ENCODE peak calls at places on chromosomes 11 and 22, in five cellular contexts. B, S, M, E and X are unnamed samples.

GRCh38 chr22:20946080-20946986 is 20.7 kb upstream of the AIFM3 start:
- DNase-seq in B (no peak), S (peak; percentile 47), M (peak; percentile 34), E (no peak), X (no peak)

GRCh38 chr11:72813740-72814138 is 472 bp upstream of the ATG16L2 start:
- DNase-seq in B (peak; percentile 86), S (no peak), M (peak; percentile 94), E (no peak), X (peak; percentile 89)

GRCh38 chr11:68256331-68256741 is 15.4 kb downstream of the C11orf24 start:
- DNase-seq in B (no peak), S (no peak), M (no peak), E (no peak), X (no peak)

GRCh38 chr11:16154715-16155396 is 201.5 kb downstream of the SOX6 start:
- DNase-seq in B (no peak), S (peak; percentile 48), M (no peak), E (no peak), X (no peak)

GRCh38 chr11:26027887-26028286 is 304.0 kb upstream of the ANO3 start:
- DNase-seq in B (no peak), S (no peak), M (no peak), E (no peak), X (no peak)

GRCh38 chr22:19085233-19086043 is 36.8 kb downstream of the DGCR2 start:
- DNase-seq in B (no peak), S (no peak), M (no peak), E (no peak), X (no peak)

GRCh38 chr11:33040127-33040861 is 922 bp downstream of the TCP11L1 start:
- DNase-seq in B (no peak), S (peak; percentile 52), M (no peak), E (no peak), X (no peak)

GRCh38 chr11:94706211-94706610 is 61.9 kb upstream of the AMOTL1 start:
- DNase-seq in B (no peak), S (peak; percentile 67), M (no peak), E (no peak), X (no peak)

GRCh38 chr11:61607426-61607825 is 26.6 kb upstream of the SYT7 start:
- DNase-seq in B (no peak), S (peak; percentile 33), M (no peak), E (no peak), X (no peak)

GRCh38 chr22:35967046-35967397 is 61.6 kb downstream of the RBFOX2 start:
- DNase-seq in B (no peak), S (no peak), M (no peak), E (no peak), X (no peak)

GRCh38 chr11:119615003-119615878 is 113.8 kb downstream of the NECTIN1 start:
- DNase-seq in B (no peak), S (peak; percentile 83), M (no peak), E (peak; percentile 29), X (no peak)

GRCh38 chr22:28917747-28918543 is 34.6 kb downstream of the ZNRF3 start:
- DNase-seq in B (peak; percentile 61), S (peak; percentile 66), M (peak; percentile 41), E (no peak), X (no peak)

GRCh38 chr22:42419328-42419881 is 12.8 kb downstream of the NFAM1 start:
- DNase-seq in B (no peak), S (no peak), M (no peak), E (no peak), X (no peak)

GRCh38 chr11:44011797-44012196 is 36.0 kb upstream of the ACCSL start:
- DNase-seq in B (peak; percentile 7), S (peak; percentile 60), M (no peak), E (no peak), X (no peak)

GRCh38 chr11:64854534-64855502 is 10.4 kb upstream of the CDC42BPG start:
- DNase-seq in B (peak; percentile 89), S (peak; percentile 87), M (peak; percentile 97), E (no peak), X (no peak)

GRCh38 chr22:43155789-43156188 is 4.4 kb downstream of the TSPO start:
- DNase-seq in B (no peak), S (no peak), M (no peak), E (no peak), X (no peak)

GRCh38 chr11:17752144-17752543 is 17.6 kb downstream of the KCNC1 start:
- DNase-seq in B (no peak), S (no peak), M (peak; percentile 60), E (no peak), X (no peak)

GRCh38 chr11:27703453-27703852 is 3.2 kb upstream of the BDNF start:
- DNase-seq in B (no peak), S (peak; percentile 62), M (no peak), E (no peak), X (no peak)

GRCh38 chr11:119478711-119479285 is 55.8 kb upstream of the THY1 start:
- DNase-seq in B (no peak), S (no peak), M (no peak), E (no peak), X (no peak)

GRCh38 chr11:704189-704798 is 1.7 kb upstream of the EPS8L2 start:
- DNase-seq in B (no peak), S (no peak), M (no peak), E (no peak), X (peak; percentile 50)

GRCh38 chr11:10526974-10527918 is 13.7 kb downstream of the RNF141 start:
- DNase-seq in B (no peak), S (peak; percentile 42), M (no peak), E (no peak), X (no peak)

GRCh38 chr11:12045914-12046635 is 37.6 kb upstream of the DKK3 start:
- DNase-seq in B (no peak), S (no peak), M (no peak), E (no peak), X (no peak)

GRCh38 chr11:36105743-36106581 is 162.1 kb downstream of the LDLRAD3 start:
- DNase-seq in B (no peak), S (no peak), M (no peak), E (no peak), X (no peak)

GRCh38 chr11:84117394-84117793 is 831.2 kb upstream of the CCDC90B start:
- DNase-seq in B (no peak), S (peak; percentile 33), M (no peak), E (no peak), X (no peak)

GRCh38 chr11:7516488-7516887 is 2.7 kb downstream of the PPFIBP2 start:
- DNase-seq in B (no peak), S (no peak), M (no peak), E (no peak), X (no peak)

GRCh38 chr11:7513210-7514098 is at the start of gene PPFIBP2:
- DNase-seq in B (peak; percentile 90), S (peak; percentile 16), M (peak; percentile 95), E (no peak), X (peak; percentile 95)

GRCh38 chr11:7514099-7514725 is 413 bp downstream of the PPFIBP2 start:
- DNase-seq in B (peak; percentile 39), S (no peak), M (peak; percentile 77), E (no peak), X (peak; percentile 62)

GRCh38 chr11:7512525-7513209 is 1.1 kb upstream of the PPFIBP2 start:
- DNase-seq in B (peak; percentile 68), S (no peak), M (peak; percentile 93), E (peak; percentile 33), X (peak; percentile 72)

DNA sequence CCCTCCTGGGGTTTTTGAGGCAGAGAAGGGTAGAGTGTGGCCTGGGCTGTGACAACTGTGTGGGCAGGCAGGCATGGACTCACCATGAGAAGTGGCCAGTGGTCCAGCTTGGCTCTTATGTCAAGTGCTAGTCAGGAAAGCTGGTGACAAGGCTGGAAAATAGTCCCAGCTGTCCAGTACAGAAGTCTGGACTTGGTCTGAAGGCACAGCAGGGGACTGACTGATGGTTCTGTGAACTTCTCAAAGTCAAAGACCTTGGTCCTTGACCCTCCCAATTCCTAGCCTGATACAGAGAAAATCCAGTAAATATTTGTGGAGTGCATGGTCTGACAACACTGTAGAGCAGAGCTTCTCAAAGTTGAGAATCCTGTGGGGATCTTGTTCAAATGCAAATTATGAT is 1.7 kb downstream of the PPFIBP2 start:
- DNase-seq in B (no peak), S (no peak), M (no peak), E (no peak), X (no peak)
- H3K4me3 ChIP-seq in B (no peak overlapping the region), S (no peak overlapping the region), M (no peak overlapping the region), E (no peak overlapping the region), X (no peak overlapping the region)

DNA sequence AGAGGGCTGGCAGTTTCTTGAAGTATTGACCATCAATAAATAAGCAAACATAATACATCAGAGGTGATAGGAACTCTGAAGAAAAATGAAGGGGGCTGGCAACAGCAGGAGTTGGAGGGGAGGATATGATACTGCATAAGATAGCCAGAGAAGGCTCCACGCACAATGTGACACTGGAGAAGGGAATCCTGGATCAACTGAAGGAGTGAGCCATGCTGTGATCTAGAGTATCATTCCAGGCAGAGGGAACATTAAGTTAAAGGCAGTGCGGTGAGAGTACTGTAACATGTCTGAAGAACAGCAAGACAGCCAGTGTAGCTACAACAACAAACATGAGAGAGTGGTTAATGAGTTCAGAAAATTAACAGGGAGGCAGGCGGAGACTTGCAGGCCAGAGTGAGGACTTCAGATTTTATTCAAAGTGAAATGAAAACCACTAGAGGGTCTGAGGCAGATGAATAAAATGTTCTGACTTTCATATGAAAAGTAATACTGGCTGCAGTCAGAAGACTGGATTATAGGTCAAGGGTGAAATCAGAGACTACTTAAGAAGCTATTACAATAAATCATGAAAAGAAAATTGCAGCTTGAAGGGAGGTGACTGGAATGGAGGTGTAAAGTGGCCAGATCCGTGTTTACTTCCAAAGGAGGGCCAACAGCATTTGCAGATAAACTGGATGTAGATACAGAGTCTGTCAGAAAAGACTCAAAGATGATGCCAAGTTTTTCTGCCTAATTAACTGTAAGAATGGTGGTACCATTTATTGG is 49.4 kb downstream of the RRAS2 start:
- DNase-seq in B (no peak), S (no peak), M (no peak), E (no peak), X (no peak)
- H3K4me3 ChIP-seq in B (no peak overlapping the region), S (no peak overlapping the region), M (no peak overlapping the region), E (no peak overlapping the region), X (no peak overlapping the region)

DNA sequence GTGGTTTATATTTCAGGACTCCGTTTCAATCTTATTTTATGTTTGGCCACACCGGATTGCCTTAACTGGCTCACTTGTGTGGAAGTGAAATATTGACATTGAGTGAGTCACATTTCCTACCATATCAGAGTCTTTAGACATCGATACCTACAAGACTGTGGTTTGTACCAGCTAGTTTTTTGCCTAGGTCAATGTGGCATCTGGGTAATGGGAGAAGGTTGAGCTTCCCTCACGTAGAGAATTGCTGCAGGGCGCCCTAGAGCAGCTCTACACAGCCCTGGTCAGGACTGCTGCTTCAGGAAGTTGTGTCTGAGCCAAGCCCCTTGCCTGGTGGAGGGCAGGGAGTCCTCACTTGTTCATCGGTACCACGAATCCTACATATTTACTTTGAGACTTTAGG is 1.6 kb downstream of the GRAMD1B start:
- DNase-seq in B (no peak), S (no peak), M (no peak), E (no peak), X (no peak)
- H3K4me3 ChIP-seq in B (peak overlapping the region; percentile 62), S (peak overlapping the region; percentile 77), M (no peak overlapping the region), E (peak overlapping the region; percentile 95), X (no peak overlapping the region)

DNA sequence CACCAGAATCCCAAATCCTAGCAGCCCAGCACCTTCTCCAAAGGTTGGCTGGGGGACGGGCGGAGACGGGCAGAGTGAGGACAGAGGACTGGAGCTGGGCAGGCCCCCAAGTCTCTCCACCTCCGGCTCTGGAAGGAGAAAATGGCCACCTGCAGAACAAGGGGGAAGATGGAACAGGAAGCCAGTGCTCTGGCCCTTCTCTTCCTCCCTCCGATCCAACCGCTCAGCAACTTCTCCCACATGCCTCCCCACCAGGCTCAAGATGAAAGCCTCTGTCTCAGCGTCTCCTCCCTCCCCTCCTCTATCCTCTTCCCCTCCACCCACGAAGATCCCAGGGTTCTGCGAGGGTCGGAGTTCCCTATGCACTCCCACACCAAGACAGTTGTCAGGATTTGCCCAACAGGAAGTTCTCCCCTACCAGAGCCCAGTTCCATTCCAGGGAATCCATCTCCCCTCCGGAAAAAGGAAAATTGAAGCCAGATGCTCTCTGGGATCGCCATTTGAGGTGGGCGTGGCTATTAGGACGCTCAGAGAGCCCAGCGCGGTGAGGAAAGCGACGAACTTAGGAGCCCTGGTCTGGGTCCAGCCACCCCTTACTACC is 20.0 kb downstream of the ADA2 start:
- DNase-seq in B (no peak), S (peak; percentile 61), M (no peak), E (no peak), X (no peak)
- H3K4me3 ChIP-seq in B (peak overlapping the region; percentile 30), S (peak overlapping the region; percentile 46), M (peak overlapping the region; percentile 38), E (peak overlapping the region; percentile 19), X (peak overlapping the region; percentile 13)